ENCODE peak calls at places on chromosome 6, in ten cellular contexts. One of them, this sample, is unnamed.

GRCh38 chr6:144485531-144485930 is 200.4 kb downstream of the UTRN start:
- DNase-seq in NCI-H460: no peak
- DNase-seq in lower lobe of right lung: no peak
- DNase-seq in GM06990: no peak
- DNase-seq in cardiac fibroblast: no peak
- DNase-seq in choroid plexus epithelial cell: no peak
- DNase-seq in B cell: no peak
- DNase-seq in activated T-helper 1 cell treated with anti-CD3 and anti-CD28 coated beads, Interleukin-12 subunit alpha, Interleukin-12 subunit beta, Interleukin-2, Interleukin-4 antibody, amounts not matched to agents 30 ng/mL and 10 ng/mL and 1 ng/mL, durations not matched to agents 14 hours and 24 hours and 36 hours: no peak
- DNase-seq in GM18507: no peak
- DNase-seq in AG09319: no peak
- DNase-seq in this sample: no peak

GRCh38 chr6:30544666-30545272 is 11.5 kb downstream of the GNL1 start:
- DNase-seq in NCI-H460: peak; percentile 48
- DNase-seq in lower lobe of right lung: no peak
- DNase-seq in GM06990: no peak
- DNase-seq in cardiac fibroblast: peak; percentile 80
- DNase-seq in choroid plexus epithelial cell: peak; percentile 85
- DNase-seq in B cell: peak; percentile 55
- DNase-seq in activated T-helper 1 cell treated with anti-CD3 and anti-CD28 coated beads, Interleukin-12 subunit alpha, Interleukin-12 subunit beta, Interleukin-2, Interleukin-4 antibody, amounts not matched to agents 30 ng/mL and 10 ng/mL and 1 ng/mL, durations not matched to agents 14 hours and 24 hours and 36 hours: no peak
- DNase-seq in GM18507: no peak
- DNase-seq in AG09319: no peak
- DNase-seq in this sample: no peak

GRCh38 chr6:122995930-122996796 is at the start of gene CLVS2:
- DNase-seq in NCI-H460: no peak
- DNase-seq in lower lobe of right lung: no peak
- DNase-seq in GM06990: no peak
- DNase-seq in cardiac fibroblast: peak; percentile 35
- DNase-seq in choroid plexus epithelial cell: peak; percentile 23
- DNase-seq in B cell: no peak
- DNase-seq in activated T-helper 1 cell treated with anti-CD3 and anti-CD28 coated beads, Interleukin-12 subunit alpha, Interleukin-12 subunit beta, Interleukin-2, Interleukin-4 antibody, amounts not matched to agents 30 ng/mL and 10 ng/mL and 1 ng/mL, durations not matched to agents 14 hours and 24 hours and 36 hours: no peak
- DNase-seq in GM18507: no peak
- DNase-seq in AG09319: no peak
- DNase-seq in this sample: peak; percentile 22

GRCh38 chr6:96836579-96837137 is 619 bp downstream of the GPR63 start:
- DNase-seq in NCI-H460: no peak
- DNase-seq in lower lobe of right lung: no peak
- DNase-seq in GM06990: no peak
- DNase-seq in cardiac fibroblast: peak; percentile 9
- DNase-seq in choroid plexus epithelial cell: peak; percentile 16
- DNase-seq in B cell: peak; percentile 15
- DNase-seq in activated T-helper 1 cell treated with anti-CD3 and anti-CD28 coated beads, Interleukin-12 subunit alpha, Interleukin-12 subunit beta, Interleukin-2, Interleukin-4 antibody, amounts not matched to agents 30 ng/mL and 10 ng/mL and 1 ng/mL, durations not matched to agents 14 hours and 24 hours and 36 hours: no peak
- DNase-seq in GM18507: no peak
- DNase-seq in AG09319: no peak
- DNase-seq in this sample: no peak

GRCh38 chr6:71584712-71585436 is 296.3 kb downstream of the OGFRL1 start:
- DNase-seq in NCI-H460: no peak
- DNase-seq in lower lobe of right lung: no peak
- DNase-seq in GM06990: no peak
- DNase-seq in cardiac fibroblast: no peak
- DNase-seq in choroid plexus epithelial cell: no peak
- DNase-seq in B cell: no peak
- DNase-seq in activated T-helper 1 cell treated with anti-CD3 and anti-CD28 coated beads, Interleukin-12 subunit alpha, Interleukin-12 subunit beta, Interleukin-2, Interleukin-4 antibody, amounts not matched to agents 30 ng/mL and 10 ng/mL and 1 ng/mL, durations not matched to agents 14 hours and 24 hours and 36 hours: no peak
- DNase-seq in GM18507: no peak
- DNase-seq in AG09319: no peak
- DNase-seq in this sample: no peak

GRCh38 chr6:137353346-137353745 is 134.2 kb upstream of the IFNGR1 start:
- DNase-seq in NCI-H460: peak; percentile 64
- DNase-seq in lower lobe of right lung: no peak
- DNase-seq in GM06990: peak; percentile 31
- DNase-seq in cardiac fibroblast: no peak
- DNase-seq in choroid plexus epithelial cell: peak; percentile 58
- DNase-seq in B cell: peak; percentile 27
- DNase-seq in activated T-helper 1 cell treated with anti-CD3 and anti-CD28 coated beads, Interleukin-12 subunit alpha, Interleukin-12 subunit beta, Interleukin-2, Interleukin-4 antibody, amounts not matched to agents 30 ng/mL and 10 ng/mL and 1 ng/mL, durations not matched to agents 14 hours and 24 hours and 36 hours: no peak
- DNase-seq in GM18507: no peak
- DNase-seq in AG09319: no peak
- DNase-seq in this sample: no peak

GRCh38 chr6:2029130-2029794 is 216.1 kb downstream of the GMDS start:
- DNase-seq in NCI-H460: no peak
- DNase-seq in lower lobe of right lung: no peak
- DNase-seq in GM06990: no peak
- DNase-seq in cardiac fibroblast: no peak
- DNase-seq in choroid plexus epithelial cell: no peak
- DNase-seq in B cell: no peak
- DNase-seq in activated T-helper 1 cell treated with anti-CD3 and anti-CD28 coated beads, Interleukin-12 subunit alpha, Interleukin-12 subunit beta, Interleukin-2, Interleukin-4 antibody, amounts not matched to agents 30 ng/mL and 10 ng/mL and 1 ng/mL, durations not matched to agents 14 hours and 24 hours and 36 hours: no peak
- DNase-seq in GM18507: no peak
- DNase-seq in AG09319: no peak
- DNase-seq in this sample: no peak

GRCh38 chr6:710601-711571 is 17.9 kb upstream of the EXOC2 start:
- DNase-seq in NCI-H460: peak; percentile 20
- DNase-seq in lower lobe of right lung: peak; percentile 80
- DNase-seq in GM06990: peak; percentile 77
- DNase-seq in cardiac fibroblast: peak; percentile 65
- DNase-seq in choroid plexus epithelial cell: peak; percentile 88
- DNase-seq in B cell: peak; percentile 63
- DNase-seq in activated T-helper 1 cell treated with anti-CD3 and anti-CD28 coated beads, Interleukin-12 subunit alpha, Interleukin-12 subunit beta, Interleukin-2, Interleukin-4 antibody, amounts not matched to agents 30 ng/mL and 10 ng/mL and 1 ng/mL, durations not matched to agents 14 hours and 24 hours and 36 hours: peak; percentile 64
- DNase-seq in GM18507: peak; percentile 58
- DNase-seq in AG09319: peak; percentile 24
- DNase-seq in this sample: peak; percentile 45

GRCh38 chr6:3726421-3726820 is 25.1 kb downstream of the PXDC1 start:
- DNase-seq in NCI-H460: no peak
- DNase-seq in lower lobe of right lung: no peak
- DNase-seq in GM06990: no peak
- DNase-seq in cardiac fibroblast: no peak
- DNase-seq in choroid plexus epithelial cell: no peak
- DNase-seq in B cell: no peak
- DNase-seq in activated T-helper 1 cell treated with anti-CD3 and anti-CD28 coated beads, Interleukin-12 subunit alpha, Interleukin-12 subunit beta, Interleukin-2, Interleukin-4 antibody, amounts not matched to agents 30 ng/mL and 10 ng/mL and 1 ng/mL, durations not matched to agents 14 hours and 24 hours and 36 hours: no peak
- DNase-seq in GM18507: no peak
- DNase-seq in AG09319: no peak
- DNase-seq in this sample: no peak

GRCh38 chr6:104527311-104527710 is 332.4 kb downstream of the HACE1 start:
- DNase-seq in NCI-H460: no peak
- DNase-seq in lower lobe of right lung: no peak
- DNase-seq in GM06990: no peak
- DNase-seq in cardiac fibroblast: no peak
- DNase-seq in choroid plexus epithelial cell: no peak
- DNase-seq in B cell: no peak
- DNase-seq in activated T-helper 1 cell treated with anti-CD3 and anti-CD28 coated beads, Interleukin-12 subunit alpha, Interleukin-12 subunit beta, Interleukin-2, Interleukin-4 antibody, amounts not matched to agents 30 ng/mL and 10 ng/mL and 1 ng/mL, durations not matched to agents 14 hours and 24 hours and 36 hours: no peak
- DNase-seq in GM18507: no peak
- DNase-seq in AG09319: no peak
- DNase-seq in this sample: no peak

GRCh38 chr6:31660998-31661866 is 654 bp upstream of the C6orf47 start:
- DNase-seq in NCI-H460: no peak
- DNase-seq in lower lobe of right lung: no peak
- DNase-seq in GM06990: no peak
- DNase-seq in cardiac fibroblast: peak; percentile 65
- DNase-seq in choroid plexus epithelial cell: peak; percentile 62
- DNase-seq in B cell: no peak
- DNase-seq in activated T-helper 1 cell treated with anti-CD3 and anti-CD28 coated beads, Interleukin-12 subunit alpha, Interleukin-12 subunit beta, Interleukin-2, Interleukin-4 antibody, amounts not matched to agents 30 ng/mL and 10 ng/mL and 1 ng/mL, durations not matched to agents 14 hours and 24 hours and 36 hours: no peak
- DNase-seq in GM18507: no peak
- DNase-seq in AG09319: no peak
- DNase-seq in this sample: no peak

GRCh38 chr6:101779051-101779844 is 385.7 kb downstream of the GRIK2 start:
- DNase-seq in NCI-H460: no peak
- DNase-seq in lower lobe of right lung: no peak
- DNase-seq in GM06990: no peak
- DNase-seq in cardiac fibroblast: peak; percentile 3
- DNase-seq in choroid plexus epithelial cell: peak; percentile 23
- DNase-seq in B cell: no peak
- DNase-seq in activated T-helper 1 cell treated with anti-CD3 and anti-CD28 coated beads, Interleukin-12 subunit alpha, Interleukin-12 subunit beta, Interleukin-2, Interleukin-4 antibody, amounts not matched to agents 30 ng/mL and 10 ng/mL and 1 ng/mL, durations not matched to agents 14 hours and 24 hours and 36 hours: no peak
- DNase-seq in GM18507: no peak
- DNase-seq in AG09319: no peak
- DNase-seq in this sample: no peak

GRCh38 chr6:144497650-144498049 is 212.5 kb downstream of the UTRN start:
- DNase-seq in NCI-H460: no peak
- DNase-seq in lower lobe of right lung: no peak
- DNase-seq in GM06990: no peak
- DNase-seq in cardiac fibroblast: no peak
- DNase-seq in choroid plexus epithelial cell: no peak
- DNase-seq in B cell: no peak
- DNase-seq in activated T-helper 1 cell treated with anti-CD3 and anti-CD28 coated beads, Interleukin-12 subunit alpha, Interleukin-12 subunit beta, Interleukin-2, Interleukin-4 antibody, amounts not matched to agents 30 ng/mL and 10 ng/mL and 1 ng/mL, durations not matched to agents 14 hours and 24 hours and 36 hours: no peak
- DNase-seq in GM18507: no peak
- DNase-seq in AG09319: no peak
- DNase-seq in this sample: no peak

GRCh38 chr6:51004380-51004779 is 185.7 kb downstream of the TFAP2B start:
- DNase-seq in NCI-H460: no peak
- DNase-seq in lower lobe of right lung: no peak
- DNase-seq in GM06990: no peak
- DNase-seq in cardiac fibroblast: no peak
- DNase-seq in choroid plexus epithelial cell: no peak
- DNase-seq in B cell: no peak
- DNase-seq in activated T-helper 1 cell treated with anti-CD3 and anti-CD28 coated beads, Interleukin-12 subunit alpha, Interleukin-12 subunit beta, Interleukin-2, Interleukin-4 antibody, amounts not matched to agents 30 ng/mL and 10 ng/mL and 1 ng/mL, durations not matched to agents 14 hours and 24 hours and 36 hours: no peak
- DNase-seq in GM18507: no peak
- DNase-seq in AG09319: no peak
- DNase-seq in this sample: no peak

GRCh38 chr6:1406306-1407058 is 17.1 kb downstream of the FOXF2 start:
- DNase-seq in NCI-H460: no peak
- DNase-seq in lower lobe of right lung: no peak
- DNase-seq in GM06990: no peak
- DNase-seq in cardiac fibroblast: peak; percentile 37
- DNase-seq in choroid plexus epithelial cell: peak; percentile 71
- DNase-seq in B cell: no peak
- DNase-seq in activated T-helper 1 cell treated with anti-CD3 and anti-CD28 coated beads, Interleukin-12 subunit alpha, Interleukin-12 subunit beta, Interleukin-2, Interleukin-4 antibody, amounts not matched to agents 30 ng/mL and 10 ng/mL and 1 ng/mL, durations not matched to agents 14 hours and 24 hours and 36 hours: no peak
- DNase-seq in GM18507: no peak
- DNase-seq in AG09319: peak; percentile 82
- DNase-seq in this sample: no peak

GRCh38 chr6:52155791-52156576 is 30.2 kb upstream of the IL17A start:
- DNase-seq in NCI-H460: no peak
- DNase-seq in lower lobe of right lung: no peak
- DNase-seq in GM06990: peak; percentile 62
- DNase-seq in cardiac fibroblast: no peak
- DNase-seq in choroid plexus epithelial cell: no peak
- DNase-seq in B cell: no peak
- DNase-seq in activated T-helper 1 cell treated with anti-CD3 and anti-CD28 coated beads, Interleukin-12 subunit alpha, Interleukin-12 subunit beta, Interleukin-2, Interleukin-4 antibody, amounts not matched to agents 30 ng/mL and 10 ng/mL and 1 ng/mL, durations not matched to agents 14 hours and 24 hours and 36 hours: no peak
- DNase-seq in GM18507: peak; percentile 32
- DNase-seq in AG09319: no peak
- DNase-seq in this sample: no peak

GRCh38 chr6:6688283-6688682 is 99.8 kb downstream of the LY86 start:
- DNase-seq in NCI-H460: no peak
- DNase-seq in lower lobe of right lung: no peak
- DNase-seq in GM06990: no peak
- DNase-seq in cardiac fibroblast: peak; percentile 55
- DNase-seq in choroid plexus epithelial cell: peak; percentile 68
- DNase-seq in B cell: no peak
- DNase-seq in activated T-helper 1 cell treated with anti-CD3 and anti-CD28 coated beads, Interleukin-12 subunit alpha, Interleukin-12 subunit beta, Interleukin-2, Interleukin-4 antibody, amounts not matched to agents 30 ng/mL and 10 ng/mL and 1 ng/mL, durations not matched to agents 14 hours and 24 hours and 36 hours: no peak
- DNase-seq in GM18507: no peak
- DNase-seq in AG09319: no peak
- DNase-seq in this sample: no peak

GRCh38 chr6:144017167-144018094 is 9.4 kb upstream of the PLAGL1 start:
- DNase-seq in NCI-H460: no peak
- DNase-seq in lower lobe of right lung: no peak
- DNase-seq in GM06990: no peak
- DNase-seq in cardiac fibroblast: no peak
- DNase-seq in choroid plexus epithelial cell: no peak
- DNase-seq in B cell: no peak
- DNase-seq in activated T-helper 1 cell treated with anti-CD3 and anti-CD28 coated beads, Interleukin-12 subunit alpha, Interleukin-12 subunit beta, Interleukin-2, Interleukin-4 antibody, amounts not matched to agents 30 ng/mL and 10 ng/mL and 1 ng/mL, durations not matched to agents 14 hours and 24 hours and 36 hours: no peak
- DNase-seq in GM18507: no peak
- DNase-seq in AG09319: no peak
- DNase-seq in this sample: no peak

GRCh38 chr6:44473870-44474631 is 86.5 kb downstream of the CDC5L start:
- DNase-seq in NCI-H460: no peak
- DNase-seq in lower lobe of right lung: no peak
- DNase-seq in GM06990: no peak
- DNase-seq in cardiac fibroblast: no peak
- DNase-seq in choroid plexus epithelial cell: no peak
- DNase-seq in B cell: no peak
- DNase-seq in activated T-helper 1 cell treated with anti-CD3 and anti-CD28 coated beads, Interleukin-12 subunit alpha, Interleukin-12 subunit beta, Interleukin-2, Interleukin-4 antibody, amounts not matched to agents 30 ng/mL and 10 ng/mL and 1 ng/mL, durations not matched to agents 14 hours and 24 hours and 36 hours: no peak
- DNase-seq in GM18507: no peak
- DNase-seq in AG09319: no peak
- DNase-seq in this sample: no peak

GRCh38 chr6:148509789-148510581 is 167.3 kb downstream of the SASH1 start:
- DNase-seq in NCI-H460: no peak
- DNase-seq in lower lobe of right lung: peak; percentile 75
- DNase-seq in GM06990: no peak
- DNase-seq in cardiac fibroblast: peak; percentile 98
- DNase-seq in choroid plexus epithelial cell: peak; percentile 97
- DNase-seq in B cell: no peak
- DNase-seq in activated T-helper 1 cell treated with anti-CD3 and anti-CD28 coated beads, Interleukin-12 subunit alpha, Interleukin-12 subunit beta, Interleukin-2, Interleukin-4 antibody, amounts not matched to agents 30 ng/mL and 10 ng/mL and 1 ng/mL, durations not matched to agents 14 hours and 24 hours and 36 hours: no peak
- DNase-seq in GM18507: no peak
- DNase-seq in AG09319: peak; percentile 98
- DNase-seq in this sample: no peak

GRCh38 chr6:40794581-40794980 is 207.4 kb upstream of the LRFN2 start:
- DNase-seq in NCI-H460: no peak
- DNase-seq in lower lobe of right lung: no peak
- DNase-seq in GM06990: no peak
- DNase-seq in cardiac fibroblast: no peak
- DNase-seq in choroid plexus epithelial cell: no peak
- DNase-seq in B cell: no peak
- DNase-seq in activated T-helper 1 cell treated with anti-CD3 and anti-CD28 coated beads, Interleukin-12 subunit alpha, Interleukin-12 subunit beta, Interleukin-2, Interleukin-4 antibody, amounts not matched to agents 30 ng/mL and 10 ng/mL and 1 ng/mL, durations not matched to agents 14 hours and 24 hours and 36 hours: no peak
- DNase-seq in GM18507: no peak
- DNase-seq in AG09319: no peak
- DNase-seq in this sample: no peak

GRCh38 chr6:124964084-124964763 is 2.0 kb downstream of the RNF217 start:
- DNase-seq in NCI-H460: no peak
- DNase-seq in lower lobe of right lung: no peak
- DNase-seq in GM06990: no peak
- DNase-seq in cardiac fibroblast: peak; percentile 79
- DNase-seq in choroid plexus epithelial cell: peak; percentile 63
- DNase-seq in B cell: no peak
- DNase-seq in activated T-helper 1 cell treated with anti-CD3 and anti-CD28 coated beads, Interleukin-12 subunit alpha, Interleukin-12 subunit beta, Interleukin-2, Interleukin-4 antibody, amounts not matched to agents 30 ng/mL and 10 ng/mL and 1 ng/mL, durations not matched to agents 14 hours and 24 hours and 36 hours: no peak
- DNase-seq in GM18507: no peak
- DNase-seq in AG09319: no peak
- DNase-seq in this sample: no peak

GRCh38 chr6:66926060-66926459 is 1219.0 kb upstream of the EYS start:
- DNase-seq in NCI-H460: no peak
- DNase-seq in lower lobe of right lung: no peak
- DNase-seq in GM06990: no peak
- DNase-seq in cardiac fibroblast: peak; percentile 60
- DNase-seq in choroid plexus epithelial cell: peak; percentile 56
- DNase-seq in B cell: no peak
- DNase-seq in activated T-helper 1 cell treated with anti-CD3 and anti-CD28 coated beads, Interleukin-12 subunit alpha, Interleukin-12 subunit beta, Interleukin-2, Interleukin-4 antibody, amounts not matched to agents 30 ng/mL and 10 ng/mL and 1 ng/mL, durations not matched to agents 14 hours and 24 hours and 36 hours: no peak
- DNase-seq in GM18507: no peak
- DNase-seq in AG09319: no peak
- DNase-seq in this sample: no peak

GRCh38 chr6:17987576-17988421 is at the start of gene KIF13A:
- DNase-seq in NCI-H460: peak; percentile 27
- DNase-seq in lower lobe of right lung: peak; percentile 81
- DNase-seq in GM06990: peak; percentile 79
- DNase-seq in cardiac fibroblast: peak; percentile 71
- DNase-seq in choroid plexus epithelial cell: peak; percentile 57
- DNase-seq in B cell: peak; percentile 74
- DNase-seq in activated T-helper 1 cell treated with anti-CD3 and anti-CD28 coated beads, Interleukin-12 subunit alpha, Interleukin-12 subunit beta, Interleukin-2, Interleukin-4 antibody, amounts not matched to agents 30 ng/mL and 10 ng/mL and 1 ng/mL, durations not matched to agents 14 hours and 24 hours and 36 hours: peak; percentile 5
- DNase-seq in GM18507: no peak
- DNase-seq in AG09319: no peak
- DNase-seq in this sample: peak; percentile 53

GRCh38 chr6:15062311-15063252 is 183.3 kb upstream of the JARID2 start:
- DNase-seq in NCI-H460: no peak
- DNase-seq in lower lobe of right lung: no peak
- DNase-seq in GM06990: no peak
- DNase-seq in cardiac fibroblast: peak; percentile 92
- DNase-seq in choroid plexus epithelial cell: peak; percentile 97
- DNase-seq in B cell: no peak
- DNase-seq in activated T-helper 1 cell treated with anti-CD3 and anti-CD28 coated beads, Interleukin-12 subunit alpha, Interleukin-12 subunit beta, Interleukin-2, Interleukin-4 antibody, amounts not matched to agents 30 ng/mL and 10 ng/mL and 1 ng/mL, durations not matched to agents 14 hours and 24 hours and 36 hours: no peak
- DNase-seq in GM18507: no peak
- DNase-seq in AG09319: peak; percentile 67
- DNase-seq in this sample: no peak

GRCh38 chr6:137631323-137631722 is 137.1 kb upstream of the OLIG3 start:
- DNase-seq in NCI-H460: no peak
- DNase-seq in lower lobe of right lung: no peak
- DNase-seq in GM06990: peak; percentile 32
- DNase-seq in cardiac fibroblast: no peak
- DNase-seq in choroid plexus epithelial cell: peak; percentile 14
- DNase-seq in B cell: no peak
- DNase-seq in activated T-helper 1 cell treated with anti-CD3 and anti-CD28 coated beads, Interleukin-12 subunit alpha, Interleukin-12 subunit beta, Interleukin-2, Interleukin-4 antibody, amounts not matched to agents 30 ng/mL and 10 ng/mL and 1 ng/mL, durations not matched to agents 14 hours and 24 hours and 36 hours: no peak
- DNase-seq in GM18507: no peak
- DNase-seq in AG09319: no peak
- DNase-seq in this sample: no peak

GRCh38 chr6:43761666-43762409 is 8.2 kb upstream of the VEGFA start:
- DNase-seq in NCI-H460: no peak
- DNase-seq in lower lobe of right lung: peak; percentile 37
- DNase-seq in GM06990: no peak
- DNase-seq in cardiac fibroblast: no peak
- DNase-seq in choroid plexus epithelial cell: no peak
- DNase-seq in B cell: no peak
- DNase-seq in activated T-helper 1 cell treated with anti-CD3 and anti-CD28 coated beads, Interleukin-12 subunit alpha, Interleukin-12 subunit beta, Interleukin-2, Interleukin-4 antibody, amounts not matched to agents 30 ng/mL and 10 ng/mL and 1 ng/mL, durations not matched to agents 14 hours and 24 hours and 36 hours: no peak
- DNase-seq in GM18507: no peak
- DNase-seq in AG09319: no peak
- DNase-seq in this sample: no peak

GRCh38 chr6:46011241-46012085 is 4.2 kb downstream of the CLIC5 start:
- DNase-seq in NCI-H460: no peak
- DNase-seq in lower lobe of right lung: no peak
- DNase-seq in GM06990: peak; percentile 41
- DNase-seq in cardiac fibroblast: no peak
- DNase-seq in choroid plexus epithelial cell: peak; percentile 77
- DNase-seq in B cell: peak; percentile 48
- DNase-seq in activated T-helper 1 cell treated with anti-CD3 and anti-CD28 coated beads, Interleukin-12 subunit alpha, Interleukin-12 subunit beta, Interleukin-2, Interleukin-4 antibody, amounts not matched to agents 30 ng/mL and 10 ng/mL and 1 ng/mL, durations not matched to agents 14 hours and 24 hours and 36 hours: peak; percentile 63
- DNase-seq in GM18507: peak; percentile 64
- DNase-seq in AG09319: no peak
- DNase-seq in this sample: no peak